ENCODE peak calls at places on chromosomes 12 and 14, in nine cellular contexts. Z, Q, I, M, A, F, P, L and V are unnamed samples.
A peak's percentile ranks its signal among the peaks of the same experiment; 100 is the strongest.

GRCh38 chr12:131795688-131796410 is 32.3 kb upstream of the MMP17 start:
- DNase-seq in L (no peak), F (no peak), Z (no peak), Q (peak; percentile 75), M (peak; percentile 61), I (no peak), A (no peak), P (peak; percentile 77), V (no peak)

GRCh38 chr12:124359671-124360581 is 65.0 kb downstream of the RFLNA start:
- DNase-seq in I (no peak), Q (peak; percentile 74), L (no peak), F (no peak), A (no peak), P (peak; percentile 89), Z (no peak), M (peak; percentile 73), V (no peak)

GRCh38 chr14:95300002-95300696 is 19.6 kb downstream of the CLMN start:
- DNase-seq in A (no peak), M (no peak), L (no peak), F (peak; percentile 79), P (no peak), I (no peak), Z (no peak), Q (no peak), V (no peak)

GRCh38 chr12:1970331-1970900 is 33.8 kb downstream of the DCP1B start:
- DNase-seq in F (no peak), P (no peak), Q (no peak), Z (no peak), A (no peak), L (no peak), M (no peak), I (no peak), V (no peak)

GRCh38 chr12:67211029-67211428 is 58.1 kb upstream of the CAND1 start:
- DNase-seq in L (no peak), M (no peak), Q (no peak), P (no peak), F (no peak), I (no peak), Z (no peak), A (no peak), V (no peak)

GRCh38 chr14:60734465-60735242 is at the start of gene MNAT1:
- DNase-seq in L (peak; percentile 90), M (peak; percentile 78), I (peak; percentile 69), Z (peak; percentile 80), A (no peak), P (peak; percentile 88), Q (peak; percentile 73), F (peak; percentile 89), V (peak; percentile 84)

GRCh38 chr14:32509632-32510187 is 180.6 kb downstream of the AKAP6 start:
- DNase-seq in L (peak; percentile 96), Z (no peak), Q (no peak), P (no peak), F (no peak), I (no peak), M (peak; percentile 32), A (no peak), V (peak; percentile 91)

GRCh38 chr12:65840793-65841670 is 16.7 kb downstream of the HMGA2 start:
- DNase-seq in Z (no peak), M (no peak), A (no peak), Q (no peak), I (no peak), P (no peak), L (no peak), F (no peak), V (no peak)

GRCh38 chr14:85475113-85475512 is 54.8 kb upstream of the FLRT2 start:
- DNase-seq in A (no peak), M (no peak), Q (no peak), Z (no peak), L (no peak), F (no peak), I (no peak), P (no peak), V (no peak)

GRCh38 chr14:22918519-22918808 is 485 bp downstream of the RBM23 start:
- DNase-seq in L (no peak), I (peak; percentile 44), Z (no peak), F (no peak), M (no peak), A (no peak), P (peak; percentile 65), Q (no peak), V (no peak)

GRCh38 chr12:91507754-91508153 is 325.1 kb upstream of the DCN start:
- DNase-seq in M (no peak), P (no peak), L (peak; percentile 47), Z (no peak), A (no peak), F (no peak), I (no peak), Q (no peak), V (no peak)

GRCh38 chr12:106358410-106359241 is 1.1 kb downstream of the POLR3B start:
- DNase-seq in M (peak; percentile 70), F (peak; percentile 4), P (peak; percentile 73), L (peak; percentile 87), I (no peak), A (no peak), Q (peak; percentile 61), Z (no peak), V (no peak)

GRCh38 chr14:102362084-102362483 is 606 bp downstream of the CINP start:
- DNase-seq in P (no peak), I (peak; percentile 63), A (no peak), Z (no peak), L (peak; percentile 47), M (no peak), Q (no peak), F (peak; percentile 4), V (no peak)

GRCh38 chr12:54259194-54260011 is 20.5 kb downstream of the CBX5 start:
- DNase-seq in L (peak; percentile 96), Z (peak; percentile 81), I (peak; percentile 84), P (peak; percentile 78), F (peak; percentile 92), Q (peak; percentile 80), A (no peak), M (peak; percentile 68), V (peak; percentile 82)

GRCh38 chr12:14238224-14238792 is 127.2 kb upstream of the ATF7IP start:
- DNase-seq in A (no peak), M (no peak), I (no peak), F (peak; percentile 61), Z (no peak), Q (no peak), P (no peak), L (peak; percentile 73), V (no peak)

GRCh38 chr14:82394916-82395315 is 861.3 kb upstream of the SEL1L start:
- DNase-seq in M (no peak), F (no peak), Q (no peak), A (no peak), I (no peak), L (no peak), P (no peak), Z (no peak), V (no peak)

GRCh38 chr14:69672372-69672771 is 61.0 kb downstream of the SUSD6 start:
- DNase-seq in P (no peak), F (no peak), Q (peak; percentile 56), Z (no peak), A (no peak), M (no peak), I (no peak), L (no peak), V (no peak)

GRCh38 chr12:105281694-105282049 is 45.7 kb upstream of the APPL2 start:
- DNase-seq in Q (no peak), L (no peak), A (no peak), I (no peak), Z (no peak), P (no peak), M (no peak), F (no peak), V (no peak)

GRCh38 chr14:43481864-43482263 is 1025.2 kb downstream of the FSCB start:
- DNase-seq in I (no peak), M (no peak), L (no peak), Z (no peak), F (no peak), A (no peak), Q (no peak), P (no peak), V (no peak)

GRCh38 chr12:28988384-28988704 is 160.7 kb upstream of the FAR2 start:
- DNase-seq in F (no peak), P (no peak), Z (no peak), L (no peak), M (no peak), Q (no peak), A (no peak), I (no peak), V (no peak)

GRCh38 chr12:125683748-125684381 is 618.6 kb downstream of the AACS start:
- DNase-seq in L (no peak), M (peak; percentile 37), I (peak; percentile 75), P (peak; percentile 83), F (peak; percentile 61), A (no peak), Q (peak; percentile 49), Z (peak; percentile 86), V (no peak)

GRCh38 chr12:646303-647038 is 16.8 kb downstream of the NINJ2 start:
- DNase-seq in L (no peak), F (no peak), A (no peak), Z (no peak), Q (peak; percentile 88), M (peak; percentile 54), I (no peak), P (no peak), V (no peak)

GRCh38 chr14:24432259-24433131 is 2.7 kb downstream of the KHNYN start:
- DNase-seq in P (no peak), Q (no peak), F (no peak), L (no peak), I (no peak), A (no peak), M (no peak), Z (no peak), V (no peak)

GRCh38 chr14:104691546-104692260 is 2.3 kb downstream of the INF2 start:
- DNase-seq in L (no peak), P (no peak), Z (no peak), Q (no peak), F (no peak), A (no peak), M (no peak), I (no peak), V (no peak)

GRCh38 chr12:16352481-16352880 is 5.0 kb downstream of the MGST1 start:
- DNase-seq in F (no peak), P (no peak), Z (no peak), I (no peak), A (no peak), Q (no peak), L (no peak), M (no peak), V (no peak)

GRCh38 chr12:104570174-104570907 is 113.6 kb downstream of the CHST11 start:
- DNase-seq in Z (no peak), F (peak; percentile 32), A (no peak), M (no peak), Q (no peak), L (no peak), I (no peak), P (no peak), V (no peak)

GRCh38 chr14:100018482-100018881 is 46.7 kb upstream of the EVL start:
- DNase-seq in A (no peak), L (no peak), I (no peak), P (no peak), Z (no peak), Q (no peak), M (no peak), F (no peak), V (no peak)

GRCh38 chr14:36717363-36717762 is 55.7 kb downstream of the PAX9 start:
- DNase-seq in Q (no peak), M (no peak), Z (no peak), F (no peak), A (no peak), P (no peak), L (no peak), I (no peak), V (no peak)

GRCh38 chr12:66188584-66189475 is at the start of gene IRAK3:
- DNase-seq in P (peak; percentile 96), F (no peak), Z (peak; percentile 50), I (peak; percentile 74), Q (peak; percentile 96), M (peak; percentile 89), L (peak; percentile 52), A (no peak), V (no peak)

GRCh38 chr12:132249747-132250478 is 79.5 kb downstream of the GALNT9 start:
- DNase-seq in M (no peak), Q (no peak), Z (no peak), A (no peak), L (no peak), I (no peak), F (no peak), P (no peak), V (no peak)

GRCh38 chr12:49503674-49504180 is 35.1 kb upstream of the KCNH3 start:
- DNase-seq in M (no peak), Z (no peak), L (peak; percentile 17), A (no peak), F (no peak), Q (no peak), P (no peak), I (no peak), V (no peak)